ENCODE peak calls at places on chromosomes 3 and 15, in eight cellular contexts. P is amniotic epithelial cell; A is lower lobe of right lung; F is cerebellar cortex; D is cerebellum; T is ACHN; C is activated T-cell treated with anti-CD3 and anti-CD28 coated beads, Interleukin-2, amount 50 U/mL, for 4 hours; S is NCI-H524. Z is an unnamed sample.

GRCh38 chr3:151203053-151203420 is at the start of gene GPR171:
- DNase-seq in P (no peak), A (no peak), F (no peak), D (no peak), T (no peak), C (peak; percentile 61), S (no peak), Z (no peak)

GRCh38 chr3:67524046-67524445 is 130.4 kb downstream of the SUCLG2 start:
- DNase-seq in P (peak; percentile 48), A (no peak), F (no peak), D (no peak), T (no peak), C (no peak), S (no peak), Z (no peak)

GRCh38 chr3:62284442-62284841 is 88.9 kb downstream of the FEZF2 start:
- DNase-seq in P (no peak), A (no peak), F (no peak), D (no peak), T (no peak), C (no peak), S (no peak), Z (no peak)

GRCh38 chr15:33126559-33127290 is 67.8 kb downstream of the FMN1 start:
- DNase-seq in P (peak; percentile 99), A (peak; percentile 70), F (no peak), D (no peak), T (peak; percentile 63), C (peak; percentile 61), S (peak; percentile 91), Z (peak; percentile 88)

GRCh38 chr15:20346082-20346805 is 195.4 kb downstream of the GOLGA6L6 start:
- DNase-seq in P (no peak), A (no peak), F (no peak), D (no peak), T (no peak), C (no peak), S (no peak), Z (peak; percentile 72)

GRCh38 chr3:166688665-166689064 is 691.4 kb downstream of the ZBBX start:
- DNase-seq in P (no peak), A (no peak), F (no peak), D (no peak), T (no peak), C (no peak), S (no peak), Z (no peak)

GRCh38 chr3:42839616-42840015 is 30.4 kb downstream of the ACKR2 start:
- DNase-seq in P (peak; percentile 64), A (no peak), F (peak; percentile 78), D (peak; percentile 73), T (peak; percentile 65), C (no peak), S (peak; percentile 54), Z (no peak)

GRCh38 chr3:132180337-132180791 is 136.8 kb upstream of the ACP3 start:
- DNase-seq in P (peak; percentile 54), A (no peak), F (peak; percentile 31), D (no peak), T (peak; percentile 64), C (no peak), S (peak; percentile 83), Z (no peak)

GRCh38 chr3:55491296-55491816 is 4.2 kb upstream of the WNT5A start:
- DNase-seq in P (peak; percentile 97), A (no peak), F (no peak), D (no peak), T (no peak), C (no peak), S (no peak), Z (no peak)

GRCh38 chr3:74267583-74268184 is 346.8 kb downstream of the CNTN3 start:
- DNase-seq in P (peak; percentile 35), A (no peak), F (peak; percentile 46), D (peak; percentile 11), T (peak; percentile 54), C (no peak), S (peak; percentile 59), Z (no peak)

GRCh38 chr15:38035701-38036100 is 101.3 kb downstream of the TMCO5A start:
- DNase-seq in P (no peak), A (no peak), F (no peak), D (no peak), T (no peak), C (no peak), S (no peak), Z (no peak)

GRCh38 chr3:191136347-191136746 is 62.7 kb upstream of the OSTN start:
- DNase-seq in P (peak; percentile 31), A (no peak), F (no peak), D (no peak), T (peak; percentile 24), C (no peak), S (peak; percentile 34), Z (no peak)

GRCh38 chr3:24161841-24162240 is 216.8 kb downstream of the NR1D2 start:
- DNase-seq in P (no peak), A (no peak), F (no peak), D (no peak), T (no peak), C (no peak), S (no peak), Z (no peak)

GRCh38 chr3:30553641-30554316 is 52.6 kb upstream of the TGFBR2 start:
- DNase-seq in P (peak; percentile 15), A (no peak), F (no peak), D (no peak), T (peak; percentile 38), C (no peak), S (no peak), Z (no peak)

GRCh38 chr3:113753376-113753985 is 6.6 kb downstream of the ATP6V1A start:
- DNase-seq in P (no peak), A (no peak), F (no peak), D (no peak), T (no peak), C (no peak), S (no peak), Z (no peak)

GRCh38 chr15:67025719-67026118 is 39.7 kb upstream of the SMAD3 start:
- DNase-seq in P (peak; percentile 77), A (no peak), F (no peak), D (no peak), T (peak; percentile 25), C (no peak), S (no peak), Z (peak; percentile 83)

GRCh38 chr3:57169872-57170623 is 4.9 kb upstream of the IL17RD start:
- DNase-seq in P (peak; percentile 46), A (peak; percentile 82), F (peak; percentile 72), D (peak; percentile 50), T (peak; percentile 64), C (peak; percentile 57), S (peak; percentile 67), Z (peak; percentile 85)

GRCh38 chr3:115062009-115062408 is 85.1 kb downstream of the ZBTB20 start:
- DNase-seq in P (no peak), A (no peak), F (peak; percentile 30), D (peak; percentile 2), T (no peak), C (no peak), S (no peak), Z (no peak)

GRCh38 chr3:135539351-135539750 is 426.2 kb upstream of the PPP2R3A start:
- DNase-seq in P (no peak), A (no peak), F (no peak), D (no peak), T (no peak), C (no peak), S (no peak), Z (no peak)

GRCh38 chr3:135020181-135020580 is 225.1 kb downstream of the EPHB1 start:
- DNase-seq in P (no peak), A (no peak), F (no peak), D (no peak), T (no peak), C (no peak), S (no peak), Z (no peak)

GRCh38 chr3:124248471-124249028 is 256.6 kb upstream of the ROPN1 start:
- DNase-seq in P (peak; percentile 71), A (no peak), F (no peak), D (no peak), T (peak; percentile 15), C (no peak), S (no peak), Z (peak; percentile 83)

GRCh38 chr3:181457756-181458155 is 254.0 kb upstream of the SOX2 start:
- DNase-seq in P (no peak), A (no peak), F (no peak), D (no peak), T (no peak), C (no peak), S (no peak), Z (no peak)

GRCh38 chr3:49133226-49133951 is 539 bp upstream of the LAMB2 start:
- DNase-seq in P (peak; percentile 88), A (peak; percentile 88), F (peak; percentile 90), D (peak; percentile 89), T (peak; percentile 84), C (no peak), S (peak; percentile 85), Z (peak; percentile 93)

GRCh38 chr3:13559751-13560540 is 11.0 kb downstream of the FBLN2 start:
- DNase-seq in P (peak; percentile 62), A (no peak), F (no peak), D (no peak), T (no peak), C (no peak), S (peak; percentile 81), Z (peak; percentile 80)

GRCh38 chr3:59563072-59563605 is 513.3 kb upstream of the CFAP20DC start:
- DNase-seq in P (no peak), A (no peak), F (no peak), D (no peak), T (no peak), C (no peak), S (no peak), Z (no peak)

GRCh38 chr15:100833432-100834389 is 45.9 kb upstream of the ALDH1A3 start:
- DNase-seq in P (peak; percentile 9), A (no peak), F (no peak), D (no peak), T (no peak), C (no peak), S (no peak), Z (no peak)

GRCh38 chr3:101762041-101762646 is 16.9 kb upstream of the NXPE3 start:
- DNase-seq in P (no peak), A (no peak), F (no peak), D (no peak), T (no peak), C (no peak), S (no peak), Z (no peak)

GRCh38 chr15:56969265-56969895 is 50.9 kb downstream of the TCF12 start:
- DNase-seq in P (no peak), A (no peak), F (no peak), D (no peak), T (no peak), C (no peak), S (no peak), Z (no peak)

GRCh38 chr3:100913870-100914654 is 79.2 kb downstream of the ABI3BP start:
- DNase-seq in P (peak; percentile 69), A (no peak), F (no peak), D (no peak), T (peak; percentile 23), C (no peak), S (no peak), Z (peak; percentile 74)

GRCh38 chr15:41939986-41940385 is 32.4 kb downstream of the EHD4 start:
- DNase-seq in P (no peak), A (no peak), F (no peak), D (no peak), T (no peak), C (no peak), S (no peak), Z (no peak)

Z was measured in kidney.